ENCODE peak calls at places on chromosomes 12 and 14, in five cellular contexts. One of them, this sample, is unnamed.

GRCh38 chr12:67630373-67631088 is 18.0 kb upstream of the DYRK2 start:
- DNase-seq in BE2C: no peak
- DNase-seq in lower leg skin: peak
- DNase-seq in transverse colon: peak
- DNase-seq in astrocyte of the cerebellum: no peak
- DNase-seq in this sample: peak

GRCh38 chr12:116385486-116386217 is 108.2 kb upstream of the MED13L start:
- DNase-seq in BE2C: no peak
- DNase-seq in lower leg skin: no peak
- DNase-seq in transverse colon: no peak
- DNase-seq in astrocyte of the cerebellum: no peak
- DNase-seq in this sample: no peak

GRCh38 chr12:121786441-121786825 is 7.1 kb downstream of the RHOF start:
- DNase-seq in BE2C: no peak
- DNase-seq in lower leg skin: no peak
- DNase-seq in transverse colon: peak
- DNase-seq in astrocyte of the cerebellum: no peak
- DNase-seq in this sample: peak

GRCh38 chr12:104910196-104910840 is 47.8 kb downstream of the SLC41A2 start:
- DNase-seq in BE2C: no peak
- DNase-seq in lower leg skin: no peak
- DNase-seq in transverse colon: no peak
- DNase-seq in astrocyte of the cerebellum: no peak
- DNase-seq in this sample: no peak

GRCh38 chr12:104457746-104458644 is 1.2 kb downstream of the CHST11 start:
- DNase-seq in BE2C: peak
- DNase-seq in lower leg skin: peak
- DNase-seq in transverse colon: peak
- DNase-seq in astrocyte of the cerebellum: no peak
- DNase-seq in this sample: peak

GRCh38 chr14:100645200-100645985 is 58.2 kb upstream of the BEGAIN start:
- DNase-seq in BE2C: peak
- DNase-seq in lower leg skin: peak
- DNase-seq in transverse colon: peak
- DNase-seq in astrocyte of the cerebellum: peak
- DNase-seq in this sample: peak

GRCh38 chr12:18443768-18444437 is 182.6 kb downstream of the PIK3C2G start:
- DNase-seq in BE2C: no peak
- DNase-seq in lower leg skin: no peak
- DNase-seq in transverse colon: no peak
- DNase-seq in astrocyte of the cerebellum: peak
- DNase-seq in this sample: no peak

GRCh38 chr14:34052658-34053014 is 101.8 kb upstream of the EGLN3 start:
- DNase-seq in BE2C: no peak
- DNase-seq in lower leg skin: no peak
- DNase-seq in transverse colon: no peak
- DNase-seq in astrocyte of the cerebellum: peak
- DNase-seq in this sample: no peak

GRCh38 chr14:55383541-55384140 is 28.0 kb downstream of the ATG14 start:
- DNase-seq in BE2C: no peak
- DNase-seq in lower leg skin: no peak
- DNase-seq in transverse colon: no peak
- DNase-seq in astrocyte of the cerebellum: no peak
- DNase-seq in this sample: no peak

GRCh38 chr12:116474899-116475298 is 84.3 kb upstream of the MAP1LC3B2 start:
- DNase-seq in BE2C: no peak
- DNase-seq in lower leg skin: no peak
- DNase-seq in transverse colon: no peak
- DNase-seq in astrocyte of the cerebellum: no peak
- DNase-seq in this sample: no peak

GRCh38 chr14:81162941-81163340 is 57.8 kb downstream of the GTF2A1 start:
- DNase-seq in BE2C: no peak
- DNase-seq in lower leg skin: no peak
- DNase-seq in transverse colon: no peak
- DNase-seq in astrocyte of the cerebellum: no peak
- DNase-seq in this sample: no peak

GRCh38 chr12:49748306-49748705 is 6.9 kb downstream of the TMBIM6 start:
- DNase-seq in BE2C: no peak
- DNase-seq in lower leg skin: no peak
- DNase-seq in transverse colon: no peak
- DNase-seq in astrocyte of the cerebellum: no peak
- DNase-seq in this sample: no peak

GRCh38 chr14:20970983-20971704 is 15.9 kb downstream of the RNASE2 start:
- DNase-seq in BE2C: peak
- DNase-seq in lower leg skin: peak
- DNase-seq in transverse colon: peak
- DNase-seq in astrocyte of the cerebellum: peak
- DNase-seq in this sample: peak

GRCh38 chr14:81676395-81676794 is 142.7 kb upstream of the SEL1L start:
- DNase-seq in BE2C: no peak
- DNase-seq in lower leg skin: no peak
- DNase-seq in transverse colon: no peak
- DNase-seq in astrocyte of the cerebellum: no peak
- DNase-seq in this sample: no peak

GRCh38 chr12:100553851-100554404 is 19.6 kb upstream of the GAS2L3 start:
- DNase-seq in BE2C: no peak
- DNase-seq in lower leg skin: no peak
- DNase-seq in transverse colon: no peak
- DNase-seq in astrocyte of the cerebellum: no peak
- DNase-seq in this sample: no peak

GRCh38 chr12:46186088-46186487 is 82.8 kb downstream of the SLC38A1 start:
- DNase-seq in BE2C: no peak
- DNase-seq in lower leg skin: no peak
- DNase-seq in transverse colon: no peak
- DNase-seq in astrocyte of the cerebellum: no peak
- DNase-seq in this sample: no peak

GRCh38 chr12:126952106-126953007 is 1314.6 kb upstream of the TMEM132C start:
- DNase-seq in BE2C: no peak
- DNase-seq in lower leg skin: no peak
- DNase-seq in transverse colon: no peak
- DNase-seq in astrocyte of the cerebellum: no peak
- DNase-seq in this sample: no peak

GRCh38 chr14:21039585-21040369 is 2.4 kb upstream of the RNASE7 start:
- DNase-seq in BE2C: peak
- DNase-seq in lower leg skin: peak
- DNase-seq in transverse colon: peak
- DNase-seq in astrocyte of the cerebellum: peak
- DNase-seq in this sample: no peak

GRCh38 chr12:96218989-96219678 is 25.0 kb downstream of the ELK3 start:
- DNase-seq in BE2C: no peak
- DNase-seq in lower leg skin: no peak
- DNase-seq in transverse colon: no peak
- DNase-seq in astrocyte of the cerebellum: no peak
- DNase-seq in this sample: no peak

GRCh38 chr12:63151898-63152700 is 1.1 kb upstream of the AVPR1A start:
- DNase-seq in BE2C: peak
- DNase-seq in lower leg skin: no peak
- DNase-seq in transverse colon: peak
- DNase-seq in astrocyte of the cerebellum: no peak
- DNase-seq in this sample: no peak

GRCh38 chr14:77141592-77142288 is at the start of gene ZDHHC22:
- DNase-seq in BE2C: peak
- DNase-seq in lower leg skin: no peak
- DNase-seq in transverse colon: no peak
- DNase-seq in astrocyte of the cerebellum: no peak
- DNase-seq in this sample: no peak

GRCh38 chr12:125773033-125773432 is 707.8 kb downstream of the AACS start:
- DNase-seq in BE2C: peak
- DNase-seq in lower leg skin: no peak
- DNase-seq in transverse colon: no peak
- DNase-seq in astrocyte of the cerebellum: no peak
- DNase-seq in this sample: no peak

GRCh38 chr12:77120156-77120555 is 54.8 kb upstream of the E2F7 start:
- DNase-seq in BE2C: no peak
- DNase-seq in lower leg skin: no peak
- DNase-seq in transverse colon: no peak
- DNase-seq in astrocyte of the cerebellum: no peak
- DNase-seq in this sample: no peak

GRCh38 chr12:38956337-38956736 is 50.9 kb upstream of the CPNE8 start:
- DNase-seq in BE2C: no peak
- DNase-seq in lower leg skin: no peak
- DNase-seq in transverse colon: no peak
- DNase-seq in astrocyte of the cerebellum: peak
- DNase-seq in this sample: no peak

GRCh38 chr12:120488057-120488660 is 7.8 kb upstream of the DYNLL1 start:
- DNase-seq in BE2C: no peak
- DNase-seq in lower leg skin: no peak
- DNase-seq in transverse colon: no peak
- DNase-seq in astrocyte of the cerebellum: no peak
- DNase-seq in this sample: no peak

GRCh38 chr12:124508323-124509096 is 58.9 kb downstream of the NCOR2 start:
- DNase-seq in BE2C: no peak
- DNase-seq in lower leg skin: no peak
- DNase-seq in transverse colon: no peak
- DNase-seq in astrocyte of the cerebellum: no peak
- DNase-seq in this sample: no peak

GRCh38 chr12:121779422-121779895 is 14.0 kb downstream of the RHOF start:
- DNase-seq in BE2C: no peak
- DNase-seq in lower leg skin: no peak
- DNase-seq in transverse colon: no peak
- DNase-seq in astrocyte of the cerebellum: no peak
- DNase-seq in this sample: no peak

GRCh38 chr12:32893008-32893407 is 3.6 kb downstream of the PKP2 start:
- DNase-seq in BE2C: no peak
- DNase-seq in lower leg skin: no peak
- DNase-seq in transverse colon: no peak
- DNase-seq in astrocyte of the cerebellum: no peak
- DNase-seq in this sample: no peak

GRCh38 chr14:104673481-104673880 is 15.9 kb upstream of the INF2 start:
- DNase-seq in BE2C: no peak
- DNase-seq in lower leg skin: no peak
- DNase-seq in transverse colon: no peak
- DNase-seq in astrocyte of the cerebellum: no peak
- DNase-seq in this sample: no peak

GRCh38 chr12:15540469-15540872 is 218.2 kb downstream of the PTPRO start:
- DNase-seq in BE2C: no peak
- DNase-seq in lower leg skin: no peak
- DNase-seq in transverse colon: no peak
- DNase-seq in astrocyte of the cerebellum: no peak
- DNase-seq in this sample: no peak

GRCh38 chr12:123532808-123533649 is 490 bp downstream of the RILPL1 start:
- DNase-seq in BE2C: peak
- DNase-seq in lower leg skin: peak
- DNase-seq in transverse colon: peak
- DNase-seq in astrocyte of the cerebellum: no peak
- DNase-seq in this sample: peak

GRCh38 chr12:29220632-29221336 is 71.7 kb downstream of the FAR2 start:
- DNase-seq in BE2C: no peak
- DNase-seq in lower leg skin: no peak
- DNase-seq in transverse colon: no peak
- DNase-seq in astrocyte of the cerebellum: no peak
- DNase-seq in this sample: no peak

GRCh38 chr14:100537701-100538565 is 49.3 kb downstream of the BEGAIN start:
- DNase-seq in BE2C: peak
- DNase-seq in lower leg skin: peak
- DNase-seq in transverse colon: peak
- DNase-seq in astrocyte of the cerebellum: no peak
- DNase-seq in this sample: no peak

GRCh38 chr12:79168687-79169086 is 304.1 kb downstream of the SYT1 start:
- DNase-seq in BE2C: no peak
- DNase-seq in lower leg skin: no peak
- DNase-seq in transverse colon: no peak
- DNase-seq in astrocyte of the cerebellum: no peak
- DNase-seq in this sample: no peak

GRCh38 chr12:79174656-79175055 is 310.1 kb downstream of the SYT1 start:
- DNase-seq in BE2C: no peak
- DNase-seq in lower leg skin: no peak
- DNase-seq in transverse colon: no peak
- DNase-seq in astrocyte of the cerebellum: peak
- DNase-seq in this sample: no peak
- TF ChIP-seq CTCF in BE2C: peak
- TF ChIP-seq CTCF in lower leg skin: no peak
- TF ChIP-seq CTCF in transverse colon: peak
- TF ChIP-seq CTCF in astrocyte of the cerebellum: peak
- TF ChIP-seq CTCF in this sample: no peak

GRCh38 chr12:22544038-22544979 is at the start of gene C2CD5:
- DNase-seq in BE2C: peak
- DNase-seq in lower leg skin: peak
- DNase-seq in transverse colon: peak
- DNase-seq in astrocyte of the cerebellum: peak
- DNase-seq in this sample: peak
- TF ChIP-seq CTCF in BE2C: peak
- TF ChIP-seq CTCF in lower leg skin: no peak
- TF ChIP-seq CTCF in transverse colon: peak
- TF ChIP-seq CTCF in astrocyte of the cerebellum: peak
- TF ChIP-seq CTCF in this sample: peak

GRCh38 chr12:101792046-101792931 is 38.5 kb downstream of the GNPTAB start:
- DNase-seq in BE2C: no peak
- DNase-seq in lower leg skin: no peak
- DNase-seq in transverse colon: no peak
- DNase-seq in astrocyte of the cerebellum: no peak
- DNase-seq in this sample: no peak
- TF ChIP-seq CTCF in BE2C: peak
- TF ChIP-seq CTCF in lower leg skin: no peak
- TF ChIP-seq CTCF in transverse colon: peak
- TF ChIP-seq CTCF in astrocyte of the cerebellum: peak
- TF ChIP-seq CTCF in this sample: peak

GRCh38 chr12:88538697-88539096 is 41.6 kb downstream of the KITLG start:
- DNase-seq in BE2C: no peak
- DNase-seq in lower leg skin: no peak
- DNase-seq in transverse colon: no peak
- DNase-seq in astrocyte of the cerebellum: no peak
- DNase-seq in this sample: no peak
- TF ChIP-seq CTCF in BE2C: no peak
- TF ChIP-seq CTCF in lower leg skin: no peak
- TF ChIP-seq CTCF in transverse colon: no peak
- TF ChIP-seq CTCF in astrocyte of the cerebellum: no peak
- TF ChIP-seq CTCF in this sample: no peak

GRCh38 chr12:112540021-112540420 is 121.3 kb downstream of the PTPN11 start:
- DNase-seq in BE2C: no peak
- DNase-seq in lower leg skin: no peak
- DNase-seq in transverse colon: no peak
- DNase-seq in astrocyte of the cerebellum: no peak
- DNase-seq in this sample: no peak
- TF ChIP-seq CTCF in BE2C: no peak
- TF ChIP-seq CTCF in lower leg skin: no peak
- TF ChIP-seq CTCF in transverse colon: no peak
- TF ChIP-seq CTCF in astrocyte of the cerebellum: no peak
- TF ChIP-seq CTCF in this sample: no peak